ENCODE peak calls at places on chromosomes 5 and 9, in six cellular contexts. P is hypothalamus, G is fibroblast of villous mesenchyme, O is Karpas-422, C is T1000, L is lung. H is an unnamed sample.

GRCh38 chr9:17793713-17794622 is 215.1 kb downstream of the SH3GL2 start:
- DNase-seq in P (no peak), O (peak; percentile 52), L (no peak), G (peak; percentile 2), C (no peak), H (peak; percentile 17)

GRCh38 chr9:137689745-137690529 is 71.1 kb downstream of the EHMT1 start:
- DNase-seq in G (peak; percentile 98), C (no peak), O (no peak), L (no peak), P (no peak), H (peak; percentile 50)

GRCh38 chr5:79568632-79569190 is 43.5 kb upstream of the TENT2 start:
- DNase-seq in G (no peak), P (no peak), L (no peak), C (no peak), O (no peak), H (no peak)

GRCh38 chr9:107218834-107219485 is 64.1 kb upstream of the RAD23B start:
- DNase-seq in P (no peak), L (no peak), C (no peak), O (peak; percentile 37), G (no peak), H (no peak)

GRCh38 chr5:144189800-144190429 is 19.2 kb downstream of the KCTD16 start:
- DNase-seq in P (no peak), G (peak; percentile 98), C (peak; percentile 38), L (peak; percentile 32), O (no peak), H (peak; percentile 95)

GRCh38 chr5:159218595-159219023 is 9.3 kb upstream of the RNF145 start:
- DNase-seq in P (no peak), G (peak; percentile 42), L (no peak), C (no peak), O (no peak), H (peak; percentile 25)

GRCh38 chr9:129005336-129005997 is 22.7 kb downstream of the SH3GLB2 start:
- DNase-seq in O (no peak), L (no peak), C (no peak), G (no peak), P (no peak), H (no peak)

GRCh38 chr5:174444791-174445190 is 279.6 kb upstream of the MSX2 start:
- DNase-seq in O (no peak), G (no peak), L (no peak), P (no peak), C (no peak), H (no peak)

GRCh38 chr9:91159664-91160121 is 202.0 kb downstream of the AUH start:
- DNase-seq in O (no peak), P (no peak), L (peak; percentile 59), C (no peak), G (no peak), H (no peak)

GRCh38 chr5:14364576-14365472 is 216.8 kb upstream of the OTULINL start:
- DNase-seq in C (no peak), G (no peak), O (peak; percentile 69), P (no peak), L (no peak), H (peak; percentile 20)

GRCh38 chr9:104682642-104683041 is 11.7 kb upstream of the OR13D1 start:
- DNase-seq in C (no peak), P (no peak), O (peak; percentile 86), L (no peak), G (peak; percentile 67), H (peak; percentile 71)

GRCh38 chr5:18466731-18467130 is 832.5 kb downstream of the TAF11L14 start:
- DNase-seq in G (no peak), P (no peak), C (no peak), L (no peak), O (no peak), H (no peak)

GRCh38 chr9:25677301-25678146 is 720 bp downstream of the TUSC1 start:
- DNase-seq in O (no peak), P (peak; percentile 75), C (peak; percentile 67), G (peak; percentile 26), L (peak; percentile 90), H (peak; percentile 78)

GRCh38 chr5:90136952-90137528 is 272.5 kb downstream of the CETN3 start:
- DNase-seq in C (no peak), P (no peak), G (no peak), L (no peak), O (peak; percentile 19), H (no peak)

GRCh38 chr9:17580119-17580518 is 1.3 kb downstream of the SH3GL2 start:
- DNase-seq in O (no peak), P (no peak), G (no peak), L (no peak), C (no peak), H (no peak)

GRCh38 chr9:134333234-134333873 is 7.1 kb downstream of the RXRA start:
- DNase-seq in L (no peak), P (no peak), G (peak; percentile 62), O (no peak), C (no peak), H (no peak)

GRCh38 chr5:3392306-3392939 is 203.2 kb upstream of the IRX1 start:
- DNase-seq in G (no peak), C (no peak), P (peak; percentile 13), L (no peak), O (no peak), H (no peak)

GRCh38 chr9:68762570-68762969 is 57.5 kb downstream of the PIP5K1B start:
- DNase-seq in G (no peak), P (no peak), O (no peak), L (no peak), C (no peak), H (no peak)

GRCh38 chr5:135328128-135328687 is 70.8 kb downstream of the MACROH2A1 start:
- DNase-seq in O (no peak), C (no peak), L (no peak), G (no peak), P (no peak), H (no peak)

GRCh38 chr9:113446323-113446740 is 17.2 kb upstream of the RGS3 start:
- DNase-seq in O (peak; percentile 59), P (no peak), C (no peak), L (no peak), G (peak; percentile 65), H (peak; percentile 75)

GRCh38 chr9:32863291-32863690 is 80.0 kb downstream of the TMEM215 start:
- DNase-seq in O (no peak), P (no peak), C (no peak), L (no peak), G (no peak), H (no peak)

GRCh38 chr9:84070590-84070989 is 90.0 kb downstream of the RMI1 start:
- DNase-seq in O (no peak), L (no peak), P (no peak), C (no peak), G (no peak), H (no peak)

GRCh38 chr9:21334969-21335632 is at the start of gene KLHL9:
- DNase-seq in G (peak; percentile 92), P (peak; percentile 93), O (peak; percentile 95), C (peak; percentile 63), L (peak; percentile 93), H (peak; percentile 95)

GRCh38 chr5:135508496-135509005 is 27.2 kb downstream of the NEUROG1 start:
- DNase-seq in P (no peak), O (no peak), C (no peak), L (no peak), G (no peak), H (no peak)

GRCh38 chr5:136034492-136034891 is 5.7 kb downstream of the TGFBI start:
- DNase-seq in O (no peak), P (no peak), G (peak; percentile 5), L (no peak), C (no peak), H (no peak)

GRCh38 chr5:163503106-163504090 is 2.0 kb upstream of the MAT2B start:
- DNase-seq in O (peak; percentile 79), C (peak; percentile 23), L (peak; percentile 68), G (peak; percentile 87), P (peak; percentile 14), H (peak; percentile 84)

GRCh38 chr9:85178486-85178885 is 509.0 kb downstream of the NTRK2 start:
- DNase-seq in C (no peak), L (no peak), O (no peak), G (no peak), P (peak; percentile 10), H (no peak)

GRCh38 chr9:134487066-134487710 is 154.4 kb upstream of the COL5A1 start:
- DNase-seq in G (no peak), O (no peak), P (no peak), C (no peak), L (no peak), H (no peak)